ENCODE peak calls at places on chromosomes 2 and 18, in seven cellular contexts. J is stimulated activated naive B cell treated with anti-CD40 and anti-IgM and Interleukin-4, amounts not matched to agents 10 μg/mL and 1 μg/mL and 100 μg/mL, for 72 hours; N is stimulated activated CD4-positive, alpha-beta T cell treated with anti-CD3 and anti-CD28 coated beads, Interleukin-15, amount 100 ng/mL, for 1 hour; V is activated CD8-positive, alpha-beta memory T cell treated with anti-CD3 and anti-CD28 coated beads for 48 hours; G is non-pigmented ciliary epithelial cell; X is caudate nucleus; S is tibial nerve. R is an unnamed sample.

GRCh38 chr18:61542596-61542995 is 209.4 kb downstream of the CDH20 start:
- DNase-seq in J (no peak), N (no peak), V (no peak), G (no peak), X (no peak), S (no peak), R (no peak)

GRCh38 chr2:64945973-64946736 is 43.0 kb upstream of the SLC1A4 start:
- DNase-seq in J (peak; percentile 68), N (peak; percentile 23), V (peak; percentile 37), G (no peak), X (no peak), S (no peak), R (no peak)

GRCh38 chr2:96554293-96555145 is 18.0 kb downstream of the ARID5A start:
- DNase-seq in J (peak; percentile 58), N (peak; percentile 52), V (peak; percentile 60), G (no peak), X (peak; percentile 36), S (peak; percentile 51), R (no peak)

GRCh38 chr2:33444961-33445360 is 31.5 kb upstream of the RASGRP3 start:
- DNase-seq in J (no peak), N (no peak), V (no peak), G (no peak), X (no peak), S (no peak), R (no peak)

GRCh38 chr2:45664635-45665269 is 13.3 kb downstream of the PRKCE start:
- DNase-seq in J (no peak), N (no peak), V (no peak), G (no peak), X (no peak), S (no peak), R (no peak)

GRCh38 chr2:112048887-112049286 is 6.2 kb upstream of the TMEM87B start:
- DNase-seq in J (no peak), N (no peak), V (no peak), G (no peak), X (no peak), S (no peak), R (peak; percentile 19)

GRCh38 chr18:62379051-62379450 is 53.9 kb downstream of the TNFRSF11A start:
- DNase-seq in J (no peak), N (no peak), V (no peak), G (no peak), X (no peak), S (no peak), R (no peak)

GRCh38 chr2:74893332-74893731 is 59.4 kb downstream of the HK2 start:
- DNase-seq in J (no peak), N (no peak), V (no peak), G (no peak), X (no peak), S (no peak), R (peak; percentile 64)